ENCODE peak calls at places on chromosomes 7 and 10, in four cellular contexts. S is HT-29, H is HEK293T, Y is AG04449. Z is an unnamed sample.

GRCh38 chr7:490461-491291 is 29.0 kb downstream of the PDGFA start:
- DNase-seq in S (no peak), H (no peak), Y (no peak), Z (no peak)

GRCh38 chr10:69068549-69068948 is 19.4 kb upstream of the SRGN start:
- DNase-seq in S (no peak), H (no peak), Y (no peak), Z (no peak)

GRCh38 chr10:37854606-37855005 is 2.8 kb downstream of the ZNF248 start:
- DNase-seq in S (no peak), H (no peak), Y (no peak), Z (no peak)

GRCh38 chr7:44639701-44640321 is 33.4 kb downstream of the OGDH start:
- DNase-seq in S (peak; percentile 65), H (no peak), Y (peak; percentile 66), Z (peak; percentile 35)

GRCh38 chr10:81546243-81546642 is 328.8 kb upstream of the NRG3 start:
- DNase-seq in S (no peak), H (no peak), Y (no peak), Z (no peak)

GRCh38 chr7:78225534-78225933 is 427.0 kb downstream of the PHTF2 start:
- DNase-seq in S (no peak), H (no peak), Y (no peak), Z (no peak)

GRCh38 chr10:45464958-45465567 is 91.0 kb downstream of the ALOX5 start:
- DNase-seq in S (peak; percentile 78), H (peak; percentile 82), Y (no peak), Z (peak; percentile 81)

GRCh38 chr7:64431838-64432237 is 118.1 kb downstream of the ZNF736 start:
- DNase-seq in S (no peak), H (no peak), Y (no peak), Z (no peak)

GRCh38 chr7:12028508-12028907 is 182.6 kb upstream of the TMEM106B start:
- DNase-seq in S (no peak), H (no peak), Y (no peak), Z (no peak)

GRCh38 chr7:79528421-79528820 is 75.0 kb upstream of the MAGI2 start:
- DNase-seq in S (peak; percentile 54), H (no peak), Y (no peak), Z (no peak)

GRCh38 chr10:131024259-131025131 is 287.0 kb downstream of the TCERG1L start:
- DNase-seq in S (no peak), H (no peak), Y (no peak), Z (no peak)

GRCh38 chr10:52703898-52704297 is 68.7 kb downstream of the MBL2 start:
- DNase-seq in S (no peak), H (peak; percentile 17), Y (no peak), Z (no peak)

GRCh38 chr10:108597031-108597430 is 1326.3 kb downstream of the XPNPEP1 start:
- DNase-seq in S (no peak), H (no peak), Y (peak; percentile 12), Z (no peak)

GRCh38 chr10:96693431-96693830 is 26.9 kb downstream of the PIK3AP1 start:
- DNase-seq in S (no peak), H (no peak), Y (no peak), Z (no peak)